ENCODE peak calls at places on chromosomes 13 and 19, in seven cellular contexts. One of them, this sample, is unnamed. For H3K4me1, the result is how much of the 10 kb centered on the place peaks cover.

GRCh38 chr19:4732680-4733114 is 9.1 kb upstream of the DPP9 start:
- DNase-seq in A549: peak
- DNase-seq in IMR-90: peak
- DNase-seq in testis: peak
- DNase-seq in breast epithelium: no peak
- DNase-seq in ovary: no peak
- DNase-seq in adrenal gland: peak
- DNase-seq in this sample: no peak

GRCh38 chr13:47256618-47257017 is 359.8 kb upstream of the HTR2A start:
- DNase-seq in A549: no peak
- DNase-seq in IMR-90: peak
- DNase-seq in testis: no peak
- DNase-seq in breast epithelium: no peak
- DNase-seq in ovary: no peak
- DNase-seq in adrenal gland: no peak
- DNase-seq in this sample: no peak

GRCh38 chr13:56909896-56910600 is 230.7 kb upstream of the PRR20A start:
- DNase-seq in A549: no peak
- DNase-seq in IMR-90: no peak
- DNase-seq in testis: peak
- DNase-seq in breast epithelium: no peak
- DNase-seq in ovary: no peak
- DNase-seq in adrenal gland: no peak
- DNase-seq in this sample: no peak

GRCh38 chr13:105410602-105411001 is 1124.9 kb downstream of the EFNB2 start:
- DNase-seq in A549: peak
- DNase-seq in IMR-90: peak
- DNase-seq in testis: peak
- DNase-seq in breast epithelium: peak
- DNase-seq in ovary: peak
- DNase-seq in adrenal gland: peak
- DNase-seq in this sample: no peak

GRCh38 chr13:30576528-30576927 is 41.2 kb upstream of the USPL1 start:
- DNase-seq in A549: no peak
- DNase-seq in IMR-90: peak
- DNase-seq in testis: no peak
- DNase-seq in breast epithelium: no peak
- DNase-seq in ovary: no peak
- DNase-seq in adrenal gland: peak
- DNase-seq in this sample: no peak

GRCh38 chr19:13961826-13962737 is 9.8 kb downstream of the DCAF15 start:
- DNase-seq in A549: no peak
- DNase-seq in IMR-90: peak
- DNase-seq in testis: peak
- DNase-seq in breast epithelium: no peak
- DNase-seq in ovary: peak
- DNase-seq in adrenal gland: no peak
- DNase-seq in this sample: no peak

GRCh38 chr19:18304194-18304495 is 18.7 kb downstream of the LSM4 start:
- DNase-seq in A549: no peak
- DNase-seq in IMR-90: no peak
- DNase-seq in testis: no peak
- DNase-seq in breast epithelium: no peak
- DNase-seq in ovary: no peak
- DNase-seq in adrenal gland: peak
- DNase-seq in this sample: no peak

GRCh38 chr19:49685845-49686332 is 3.5 kb upstream of the ADM5 start:
- DNase-seq in A549: no peak
- DNase-seq in IMR-90: no peak
- DNase-seq in testis: no peak
- DNase-seq in breast epithelium: no peak
- DNase-seq in ovary: no peak
- DNase-seq in adrenal gland: peak
- DNase-seq in this sample: no peak

GRCh38 chr19:33473644-33474305 is 47.8 kb downstream of the PEPD start:
- DNase-seq in A549: no peak
- DNase-seq in IMR-90: peak
- DNase-seq in testis: no peak
- DNase-seq in breast epithelium: no peak
- DNase-seq in ovary: peak
- DNase-seq in adrenal gland: no peak
- DNase-seq in this sample: no peak

GRCh38 chr13:85377783-85378182 is 421.4 kb downstream of the SLITRK6 start:
- DNase-seq in A549: no peak
- DNase-seq in IMR-90: no peak
- DNase-seq in testis: no peak
- DNase-seq in breast epithelium: no peak
- DNase-seq in ovary: no peak
- DNase-seq in adrenal gland: no peak
- DNase-seq in this sample: no peak

GRCh38 chr19:48963371-48964204 is 1.5 kb upstream of the FTL start:
- DNase-seq in A549: peak
- DNase-seq in IMR-90: peak
- DNase-seq in testis: peak
- DNase-seq in breast epithelium: peak
- DNase-seq in ovary: peak
- DNase-seq in adrenal gland: peak
- DNase-seq in this sample: no peak

GRCh38 chr13:99384468-99384867 is 77.3 kb upstream of the GPR183 start:
- DNase-seq in A549: no peak
- DNase-seq in IMR-90: no peak
- DNase-seq in testis: no peak
- DNase-seq in breast epithelium: no peak
- DNase-seq in ovary: no peak
- DNase-seq in adrenal gland: no peak
- DNase-seq in this sample: no peak

GRCh38 chr19:309206-309565 is 18.0 kb upstream of the PLPP2 start:
- DNase-seq in A549: no peak
- DNase-seq in IMR-90: no peak
- DNase-seq in testis: no peak
- DNase-seq in breast epithelium: no peak
- DNase-seq in ovary: no peak
- DNase-seq in adrenal gland: no peak
- DNase-seq in this sample: no peak

GRCh38 chr19:13615890-13616289 is 109.6 kb upstream of the CACNA1A start:
- DNase-seq in A549: no peak
- DNase-seq in IMR-90: peak
- DNase-seq in testis: no peak
- DNase-seq in breast epithelium: no peak
- DNase-seq in ovary: no peak
- DNase-seq in adrenal gland: no peak
- DNase-seq in this sample: no peak

GRCh38 chr19:18379803-18380747 is 5.9 kb upstream of the GDF15 start:
- DNase-seq in A549: peak
- DNase-seq in IMR-90: peak
- DNase-seq in testis: peak
- DNase-seq in breast epithelium: peak
- DNase-seq in ovary: peak
- DNase-seq in adrenal gland: peak
- DNase-seq in this sample: no peak

GRCh38 chr19:43560687-43561086 is 14.6 kb downstream of the XRCC1 start:
- DNase-seq in A549: peak
- DNase-seq in IMR-90: peak
- DNase-seq in testis: no peak
- DNase-seq in breast epithelium: no peak
- DNase-seq in ovary: no peak
- DNase-seq in adrenal gland: no peak
- DNase-seq in this sample: no peak

GRCh38 chr19:54248016-54248601 is 5.5 kb upstream of the LILRA6 start:
- DNase-seq in A549: no peak
- DNase-seq in IMR-90: peak
- DNase-seq in testis: no peak
- DNase-seq in breast epithelium: no peak
- DNase-seq in ovary: no peak
- DNase-seq in adrenal gland: peak
- DNase-seq in this sample: no peak

GRCh38 chr13:50684366-50684765 is 159.1 kb downstream of the DLEU7 start:
- DNase-seq in A549: no peak
- DNase-seq in IMR-90: no peak
- DNase-seq in testis: no peak
- DNase-seq in breast epithelium: no peak
- DNase-seq in ovary: no peak
- DNase-seq in adrenal gland: peak
- DNase-seq in this sample: no peak

DNA sequence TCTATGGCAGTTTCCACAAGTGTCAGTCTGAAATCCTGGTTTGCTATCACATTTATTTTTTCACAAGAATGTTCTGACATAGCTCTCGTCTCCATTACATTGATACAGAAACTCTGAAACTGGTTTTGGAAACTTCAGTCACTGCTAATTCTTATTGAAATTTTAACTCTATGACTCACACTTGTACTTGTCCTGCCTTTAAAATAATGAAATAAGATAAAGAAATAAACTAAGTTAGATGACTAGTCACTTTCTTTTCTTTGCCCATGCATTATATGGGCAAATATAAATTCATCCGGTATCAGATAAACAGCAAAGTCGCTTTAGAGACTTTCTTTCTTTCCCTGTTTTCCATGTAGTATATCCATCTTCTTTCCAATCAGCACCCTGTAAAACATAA is 257.5 kb downstream of the PCDH9 start:
- DNase-seq in A549: no peak
- DNase-seq in IMR-90: peak
- DNase-seq in testis: no peak
- DNase-seq in breast epithelium: no peak
- DNase-seq in ovary: no peak
- DNase-seq in adrenal gland: no peak
- DNase-seq in this sample: no peak
- H3K4me1 ChIP-seq in A549: under half
- H3K4me1 ChIP-seq in IMR-90: under half
- H3K4me1 ChIP-seq in testis: under half
- H3K4me1 ChIP-seq in breast epithelium: under half
- H3K4me1 ChIP-seq in ovary: under half
- H3K4me1 ChIP-seq in adrenal gland: under half
- H3K4me1 ChIP-seq in this sample: under half

DNA sequence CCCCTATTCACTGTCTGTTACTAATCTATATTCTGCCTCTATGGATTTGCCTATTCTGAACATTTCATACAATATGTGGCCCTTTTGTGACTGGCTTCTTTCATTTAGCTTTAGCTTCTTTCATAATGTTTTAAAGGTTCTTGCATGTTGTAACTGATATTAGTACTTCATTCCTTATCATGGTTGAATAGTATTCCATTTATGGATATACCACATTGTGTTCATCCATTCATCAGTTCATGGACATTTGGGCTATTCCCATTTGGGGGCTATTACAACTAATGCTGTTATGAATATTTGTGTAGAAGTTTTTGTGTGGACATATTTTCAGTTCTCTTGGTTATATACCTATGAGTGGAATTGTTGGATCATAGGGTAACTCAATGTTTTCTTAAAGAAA is 44.4 kb upstream of the TDRD3 start:
- DNase-seq in A549: no peak
- DNase-seq in IMR-90: no peak
- DNase-seq in testis: no peak
- DNase-seq in breast epithelium: no peak
- DNase-seq in ovary: no peak
- DNase-seq in adrenal gland: no peak
- DNase-seq in this sample: no peak
- TF ChIP-seq POLR2A in A549: no peak
- TF ChIP-seq POLR2A in IMR-90: no peak
- TF ChIP-seq POLR2A in testis: no peak
- TF ChIP-seq POLR2A in breast epithelium: no peak
- TF ChIP-seq POLR2A in ovary: no peak
- TF ChIP-seq POLR2A in adrenal gland: no peak
- TF ChIP-seq POLR2A in this sample: no peak

DNA sequence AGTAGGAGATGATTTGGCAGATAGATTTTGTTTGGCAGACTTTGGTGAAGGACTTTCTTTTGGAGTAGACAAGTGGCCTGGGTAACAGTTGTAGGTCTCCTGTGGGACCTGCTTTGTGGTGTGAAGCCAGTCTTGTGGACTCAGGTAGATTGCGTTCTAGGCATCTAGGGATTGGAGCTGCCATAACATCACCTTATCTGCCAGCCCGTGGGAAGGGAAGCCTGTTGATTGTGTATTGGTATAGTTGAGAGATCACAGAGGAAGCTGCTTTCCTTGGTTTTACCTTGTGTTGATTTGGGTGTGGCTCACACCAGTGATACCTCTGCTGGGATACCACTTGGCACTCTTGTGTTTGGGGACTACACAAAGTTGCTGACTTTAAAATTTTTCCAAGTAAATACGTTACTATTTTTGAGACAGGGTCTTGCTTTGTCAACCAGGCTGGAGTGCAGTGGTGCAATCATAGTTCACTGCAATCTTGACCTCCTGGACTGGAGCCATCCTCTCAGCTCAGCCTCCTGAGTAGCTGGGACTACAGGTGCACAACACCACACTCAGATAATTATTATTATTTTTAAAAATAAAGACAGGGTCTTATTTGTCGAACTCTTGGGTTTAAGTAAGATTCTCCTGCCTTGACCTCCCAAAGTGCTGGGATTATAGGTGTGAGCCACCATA is 7.8 kb downstream of the HNRNPM start:
- DNase-seq in A549: no peak
- DNase-seq in IMR-90: no peak
- DNase-seq in testis: no peak
- DNase-seq in breast epithelium: no peak
- DNase-seq in ovary: no peak
- DNase-seq in adrenal gland: no peak
- DNase-seq in this sample: no peak
- H3K27ac ChIP-seq in A549: no peak
- H3K27ac ChIP-seq in IMR-90: no peak
- H3K27ac ChIP-seq in testis: no peak
- H3K27ac ChIP-seq in breast epithelium: peak
- H3K27ac ChIP-seq in ovary: no peak
- H3K27ac ChIP-seq in adrenal gland: no peak
- H3K27ac ChIP-seq in this sample: peak

GRCh38 chr13:33264620-33264978 is 21.0 kb downstream of the STARD13 start:
- DNase-seq in A549: no peak
- DNase-seq in IMR-90: no peak
- DNase-seq in testis: no peak
- DNase-seq in breast epithelium: no peak
- DNase-seq in ovary: no peak
- DNase-seq in adrenal gland: peak
- DNase-seq in this sample: no peak
- H3K4me1 ChIP-seq in A549: under half
- H3K4me1 ChIP-seq in IMR-90: under half
- H3K4me1 ChIP-seq in testis: under half
- H3K4me1 ChIP-seq in breast epithelium: under half
- H3K4me1 ChIP-seq in ovary: under half
- H3K4me1 ChIP-seq in adrenal gland: under half
- H3K4me1 ChIP-seq in this sample: under half

This sample was measured in esophagus squamous epithelium.